ENCODE peak calls at places on chromosome 7, in four cellular contexts. One of them, this sample, is unnamed.
A peak's percentile ranks its signal among the peaks of the same experiment; 100 is the strongest.

GRCh38 chr7:2729893-2730716 is 42.1 kb downstream of the AMZ1 start:
- DNase-seq in mesenchymal stem cell: no peak
- DNase-seq in H1: no peak
- DNase-seq in mesendoderm: no peak
- DNase-seq in this sample: no peak

GRCh38 chr7:50068026-50068425 is 25.0 kb downstream of the ZPBP start:
- DNase-seq in mesenchymal stem cell: no peak
- DNase-seq in H1: no peak
- DNase-seq in mesendoderm: peak; percentile 42
- DNase-seq in this sample: no peak

GRCh38 chr7:82109288-82109687 is 334.3 kb downstream of the CACNA2D1 start:
- DNase-seq in mesenchymal stem cell: peak; percentile 31
- DNase-seq in H1: no peak
- DNase-seq in mesendoderm: no peak
- DNase-seq in this sample: no peak

GRCh38 chr7:57178768-57179139 is 46.5 kb upstream of the ZNF479 start:
- DNase-seq in mesenchymal stem cell: no peak
- DNase-seq in H1: no peak
- DNase-seq in mesendoderm: no peak
- DNase-seq in this sample: no peak

GRCh38 chr7:4893929-4894475 is 10.5 kb upstream of the RADIL start:
- DNase-seq in mesenchymal stem cell: no peak
- DNase-seq in H1: no peak
- DNase-seq in mesendoderm: no peak
- DNase-seq in this sample: no peak

GRCh38 chr7:101942603-101943210 is 125.3 kb downstream of the CUX1 start:
- DNase-seq in mesenchymal stem cell: no peak
- DNase-seq in H1: no peak
- DNase-seq in mesendoderm: no peak
- DNase-seq in this sample: no peak

GRCh38 chr7:131699323-131699722 is 142.9 kb upstream of the PODXL start:
- DNase-seq in mesenchymal stem cell: no peak
- DNase-seq in H1: no peak
- DNase-seq in mesendoderm: no peak
- DNase-seq in this sample: no peak

GRCh38 chr7:46508541-46508940 is 587.5 kb upstream of the IGFBP3 start:
- DNase-seq in mesenchymal stem cell: no peak
- DNase-seq in H1: no peak
- DNase-seq in mesendoderm: no peak
- DNase-seq in this sample: no peak

DNA sequence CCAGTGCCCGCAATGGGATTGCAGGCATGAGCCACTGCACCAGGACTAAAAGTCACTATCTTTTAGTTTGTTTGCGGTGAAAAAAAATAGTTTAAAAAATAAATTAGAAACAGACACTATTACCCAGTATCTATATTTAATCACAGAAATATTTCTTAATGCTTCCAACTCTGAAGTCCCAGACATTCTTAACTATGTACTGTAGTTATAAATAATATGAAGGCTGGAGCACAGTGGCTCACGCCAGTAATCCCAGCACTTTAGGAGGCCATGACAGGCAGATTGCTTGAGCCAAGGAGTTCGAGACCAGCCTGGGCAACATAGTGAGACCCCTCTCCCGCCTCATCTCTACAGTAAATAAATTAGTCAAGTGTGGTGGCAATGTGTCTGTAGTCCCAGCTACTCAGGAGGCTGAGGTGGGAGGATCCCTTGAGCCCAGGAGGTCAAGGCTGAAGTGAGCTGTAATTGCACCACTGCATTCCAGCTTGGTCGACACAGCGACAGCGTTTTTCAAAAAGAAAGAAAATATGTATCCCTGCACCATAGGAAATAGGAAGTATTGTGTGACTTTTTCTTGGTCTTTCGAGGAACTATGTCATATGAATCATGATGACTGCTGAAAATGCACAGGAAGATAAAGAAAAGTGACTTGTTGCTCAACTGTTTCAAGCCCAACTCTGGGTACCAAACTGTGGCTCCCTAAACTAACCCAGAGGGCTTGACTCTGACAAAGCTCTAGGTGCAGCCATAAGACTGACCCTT is 74.9 kb upstream of the STEAP1B start:
- DNase-seq in mesenchymal stem cell: no peak
- DNase-seq in H1: no peak
- DNase-seq in mesendoderm: no peak
- DNase-seq in this sample: no peak
- H3K18ac ChIP-seq in mesenchymal stem cell: peak overlapping the region; percentile 64
- H3K18ac ChIP-seq in H1: no peak overlapping the region
- H3K18ac ChIP-seq in mesendoderm: no peak overlapping the region
- H3K18ac ChIP-seq in this sample: no peak overlapping the region

GRCh38 chr7:110590415-110590814 is 500.5 kb upstream of the LRRN3 start:
- DNase-seq in mesenchymal stem cell: no peak
- DNase-seq in H1: peak; percentile 25
- DNase-seq in mesendoderm: peak; percentile 65
- DNase-seq in this sample: no peak

GRCh38 chr7:110587294-110587693 is 503.6 kb upstream of the LRRN3 start:
- DNase-seq in mesenchymal stem cell: no peak
- DNase-seq in H1: no peak
- DNase-seq in mesendoderm: no peak
- DNase-seq in this sample: no peak

GRCh38 chr7:110591341-110591740 is 499.6 kb upstream of the LRRN3 start:
- DNase-seq in mesenchymal stem cell: peak; percentile 57
- DNase-seq in H1: no peak
- DNase-seq in mesendoderm: no peak
- DNase-seq in this sample: no peak

GRCh38 chr7:110595694-110596093 is 495.2 kb upstream of the LRRN3 start:
- DNase-seq in mesenchymal stem cell: no peak
- DNase-seq in H1: no peak
- DNase-seq in mesendoderm: no peak
- DNase-seq in this sample: no peak

GRCh38 chr7:110592557-110592956 is 498.4 kb upstream of the LRRN3 start:
- DNase-seq in mesenchymal stem cell: no peak
- DNase-seq in H1: no peak
- DNase-seq in mesendoderm: no peak
- DNase-seq in this sample: no peak
- H3K18ac ChIP-seq in mesenchymal stem cell: no peak overlapping the region
- H3K18ac ChIP-seq in H1: no peak overlapping the region
- H3K18ac ChIP-seq in mesendoderm: no peak overlapping the region
- H3K18ac ChIP-seq in this sample: no peak overlapping the region

DNA sequence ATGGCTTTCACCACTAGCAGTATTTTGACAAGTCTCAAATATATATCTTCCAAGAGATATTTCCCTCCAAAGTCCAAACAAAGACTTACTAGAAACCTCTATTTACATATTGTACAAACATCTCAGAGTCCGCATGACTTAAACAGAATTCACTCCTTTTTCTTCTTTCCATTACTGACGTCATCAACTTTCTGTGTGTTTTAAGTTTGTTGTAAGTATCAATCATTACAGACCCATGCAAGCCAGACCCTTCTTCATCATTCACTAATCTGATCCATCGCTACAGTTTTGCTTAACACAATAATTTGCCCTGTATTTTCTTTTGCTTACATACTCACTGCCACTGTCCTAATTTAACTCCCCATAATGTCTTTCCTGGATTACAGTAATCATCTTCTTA is 51.9 kb downstream of the SEMA3A start:
- DNase-seq in mesenchymal stem cell: peak; percentile 85
- DNase-seq in H1: no peak
- DNase-seq in mesendoderm: no peak
- DNase-seq in this sample: no peak
- H3K18ac ChIP-seq in mesenchymal stem cell: no peak overlapping the region
- H3K18ac ChIP-seq in H1: no peak overlapping the region
- H3K18ac ChIP-seq in mesendoderm: no peak overlapping the region
- H3K18ac ChIP-seq in this sample: no peak overlapping the region

DNA sequence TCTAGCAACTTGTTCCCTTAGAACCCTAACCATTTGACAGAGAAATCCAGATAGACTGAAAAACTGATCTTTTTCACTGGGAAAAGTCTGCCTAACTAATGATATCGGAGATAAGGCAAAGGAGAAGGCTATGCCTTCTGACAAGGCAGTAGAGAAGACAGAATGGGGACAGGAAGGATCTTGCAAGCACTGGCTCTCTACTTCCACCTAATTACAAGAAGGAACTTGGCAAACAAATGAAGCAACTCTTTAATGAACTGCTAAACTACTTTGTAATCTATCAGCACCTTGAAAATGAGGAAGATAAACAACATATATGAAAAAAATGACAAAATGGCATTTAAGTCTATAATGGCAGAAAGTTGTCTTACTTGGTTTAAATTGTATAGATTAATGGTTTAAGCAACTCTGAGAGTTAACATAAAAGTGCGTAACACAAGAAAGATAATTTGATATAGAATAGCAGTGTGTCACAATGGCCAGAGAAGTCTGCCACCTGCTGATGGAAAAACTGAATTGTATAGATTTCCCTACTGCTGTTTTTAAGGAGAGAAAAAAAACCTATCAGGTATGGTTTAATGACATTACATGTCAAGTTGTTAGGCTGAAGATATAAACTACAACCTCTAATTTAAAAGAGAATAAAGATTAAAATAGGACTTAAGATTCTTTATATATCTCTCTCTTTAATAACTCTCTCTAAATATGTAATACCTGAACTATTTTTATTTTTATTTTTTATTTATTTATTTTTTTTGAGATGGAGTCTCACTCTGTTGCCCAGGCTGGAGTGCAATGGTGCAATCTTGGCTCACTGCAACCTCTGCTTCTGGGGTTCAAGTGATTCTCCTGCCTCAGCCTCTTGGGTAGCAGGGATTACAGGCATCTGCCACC is 11.9 kb downstream of the NT5C3A start:
- DNase-seq in mesenchymal stem cell: peak; percentile 65
- DNase-seq in H1: no peak
- DNase-seq in mesendoderm: peak; percentile 47
- DNase-seq in this sample: no peak
- H3K18ac ChIP-seq in mesenchymal stem cell: no peak overlapping the region
- H3K18ac ChIP-seq in H1: no peak overlapping the region
- H3K18ac ChIP-seq in mesendoderm: no peak overlapping the region
- H3K18ac ChIP-seq in this sample: no peak overlapping the region

GRCh38 chr7:97871659-97872024 is 566 bp downstream of the ASNS start:
- DNase-seq in mesenchymal stem cell: no peak
- DNase-seq in H1: no peak
- DNase-seq in mesendoderm: peak; percentile 65
- DNase-seq in this sample: no peak
- H3K18ac ChIP-seq in mesenchymal stem cell: no peak overlapping the region
- H3K18ac ChIP-seq in H1: no peak overlapping the region
- H3K18ac ChIP-seq in mesendoderm: peak overlapping the region; percentile 28
- H3K18ac ChIP-seq in this sample: peak overlapping the region; percentile 93

GRCh38 chr7:129777993-129778769 is 166.7 kb downstream of the NRF1 start:
- DNase-seq in mesenchymal stem cell: no peak
- DNase-seq in H1: no peak
- DNase-seq in mesendoderm: no peak
- DNase-seq in this sample: peak; percentile 27
- H3K18ac ChIP-seq in mesenchymal stem cell: no peak overlapping the region
- H3K18ac ChIP-seq in H1: peak overlapping the region; percentile 79
- H3K18ac ChIP-seq in mesendoderm: peak overlapping the region; percentile 8
- H3K18ac ChIP-seq in this sample: peak overlapping the region; percentile 50

GRCh38 chr7:96709381-96710228 is at the start of gene SEM1:
- DNase-seq in mesenchymal stem cell: peak; percentile 91
- DNase-seq in H1: peak; percentile 53
- DNase-seq in mesendoderm: peak; percentile 93
- DNase-seq in this sample: peak; percentile 50
- H3K18ac ChIP-seq in mesenchymal stem cell: peak within 1 kb of the TSS; percentile 94
- H3K18ac ChIP-seq in H1: peak within 1 kb of the TSS; percentile 79
- H3K18ac ChIP-seq in mesendoderm: peak within 1 kb of the TSS; percentile 13
- H3K18ac ChIP-seq in this sample: peak within 1 kb of the TSS; percentile 44

GRCh38 chr7:106423111-106423510 is 138.3 kb upstream of the NAMPT start:
- DNase-seq in mesenchymal stem cell: no peak
- DNase-seq in H1: no peak
- DNase-seq in mesendoderm: no peak
- DNase-seq in this sample: no peak

GRCh38 chr7:106420741-106421140 is 136.0 kb upstream of the NAMPT start:
- DNase-seq in mesenchymal stem cell: no peak
- DNase-seq in H1: no peak
- DNase-seq in mesendoderm: no peak
- DNase-seq in this sample: no peak

GRCh38 chr7:106419455-106420182 is 134.8 kb upstream of the NAMPT start:
- DNase-seq in mesenchymal stem cell: peak; percentile 32
- DNase-seq in H1: no peak
- DNase-seq in mesendoderm: no peak
- DNase-seq in this sample: no peak

GRCh38 chr7:106420210-106420609 is 135.4 kb upstream of the NAMPT start:
- DNase-seq in mesenchymal stem cell: no peak
- DNase-seq in H1: no peak
- DNase-seq in mesendoderm: no peak
- DNase-seq in this sample: no peak

GRCh38 chr7:106421181-106421762 is 136.5 kb upstream of the NAMPT start:
- DNase-seq in mesenchymal stem cell: peak; percentile 94
- DNase-seq in H1: no peak
- DNase-seq in mesendoderm: no peak
- DNase-seq in this sample: no peak
- H3K18ac ChIP-seq in mesenchymal stem cell: peak overlapping the region; percentile 92
- H3K18ac ChIP-seq in H1: no peak overlapping the region
- H3K18ac ChIP-seq in mesendoderm: no peak overlapping the region
- H3K18ac ChIP-seq in this sample: no peak overlapping the region

This sample was measured in neuronal stem cell.